ENCODE peak calls at places on chromosome 21, in eight cellular contexts. One of them, this sample, is unnamed.

GRCh38 chr21:19181604-19182140 is 778.1 kb upstream of the TMPRSS15 start:
- DNase-seq in fibroblast of lung: no peak
- DNase-seq in stomach: no peak
- DNase-seq in right cardiac atrium: no peak
- DNase-seq in lung: no peak
- DNase-seq in heart left ventricle: no peak
- DNase-seq in coronary artery: no peak
- DNase-seq in mesendoderm: no peak
- DNase-seq in this sample: no peak

GRCh38 chr21:17513214-17514123 is 626 bp downstream of the CXADR start:
- DNase-seq in fibroblast of lung: peak; percentile 29
- DNase-seq in stomach: peak; percentile 52
- DNase-seq in right cardiac atrium: peak; percentile 30
- DNase-seq in lung: peak; percentile 35
- DNase-seq in heart left ventricle: peak; percentile 37
- DNase-seq in coronary artery: no peak
- DNase-seq in mesendoderm: peak; percentile 76
- DNase-seq in this sample: peak; percentile 20

GRCh38 chr21:25243809-25244208 is 363.5 kb downstream of the MRPL39 start:
- DNase-seq in fibroblast of lung: peak; percentile 5
- DNase-seq in stomach: no peak
- DNase-seq in right cardiac atrium: no peak
- DNase-seq in lung: no peak
- DNase-seq in heart left ventricle: no peak
- DNase-seq in coronary artery: no peak
- DNase-seq in mesendoderm: no peak
- DNase-seq in this sample: no peak

GRCh38 chr21:27094182-27094948 is 127.5 kb upstream of the ADAMTS5 start:
- DNase-seq in fibroblast of lung: no peak
- DNase-seq in stomach: no peak
- DNase-seq in right cardiac atrium: no peak
- DNase-seq in lung: no peak
- DNase-seq in heart left ventricle: no peak
- DNase-seq in coronary artery: no peak
- DNase-seq in mesendoderm: no peak
- DNase-seq in this sample: no peak

GRCh38 chr21:27480841-27481261 is 514.0 kb upstream of the ADAMTS5 start:
- DNase-seq in fibroblast of lung: no peak
- DNase-seq in stomach: no peak
- DNase-seq in right cardiac atrium: no peak
- DNase-seq in lung: no peak
- DNase-seq in heart left ventricle: no peak
- DNase-seq in coronary artery: no peak
- DNase-seq in mesendoderm: no peak
- DNase-seq in this sample: peak; percentile 28

GRCh38 chr21:36743008-36743407 is 44.1 kb downstream of the SIM2 start:
- DNase-seq in fibroblast of lung: no peak
- DNase-seq in stomach: no peak
- DNase-seq in right cardiac atrium: no peak
- DNase-seq in lung: no peak
- DNase-seq in heart left ventricle: no peak
- DNase-seq in coronary artery: no peak
- DNase-seq in mesendoderm: no peak
- DNase-seq in this sample: no peak

GRCh38 chr21:26070822-26071425 is 99.6 kb downstream of the APP start:
- DNase-seq in fibroblast of lung: peak; percentile 66
- DNase-seq in stomach: no peak
- DNase-seq in right cardiac atrium: no peak
- DNase-seq in lung: peak; percentile 52
- DNase-seq in heart left ventricle: no peak
- DNase-seq in coronary artery: no peak
- DNase-seq in mesendoderm: peak; percentile 76
- DNase-seq in this sample: peak; percentile 48

GRCh38 chr21:34877485-34878128 is 171.5 kb downstream of the RUNX1 start:
- DNase-seq in fibroblast of lung: no peak
- DNase-seq in stomach: peak; percentile 97
- DNase-seq in right cardiac atrium: no peak
- DNase-seq in lung: peak; percentile 85
- DNase-seq in heart left ventricle: no peak
- DNase-seq in coronary artery: no peak
- DNase-seq in mesendoderm: no peak
- DNase-seq in this sample: no peak

GRCh38 chr21:25062061-25062460 is 545.2 kb downstream of the MRPL39 start:
- DNase-seq in fibroblast of lung: no peak
- DNase-seq in stomach: no peak
- DNase-seq in right cardiac atrium: no peak
- DNase-seq in lung: no peak
- DNase-seq in heart left ventricle: no peak
- DNase-seq in coronary artery: no peak
- DNase-seq in mesendoderm: peak; percentile 48
- DNase-seq in this sample: no peak

GRCh38 chr21:46092026-46092764 is 5.7 kb upstream of the COL6A2 start:
- DNase-seq in fibroblast of lung: peak; percentile 99
- DNase-seq in stomach: peak; percentile 37
- DNase-seq in right cardiac atrium: peak; percentile 76
- DNase-seq in lung: peak; percentile 39
- DNase-seq in heart left ventricle: peak; percentile 80
- DNase-seq in coronary artery: peak; percentile 93
- DNase-seq in mesendoderm: no peak
- DNase-seq in this sample: peak; percentile 93
- H3K4me3 ChIP-seq in fibroblast of lung: peak overlapping the region; percentile 19
- H3K4me3 ChIP-seq in stomach: peak overlapping the region; percentile 13
- H3K4me3 ChIP-seq in right cardiac atrium: no peak overlapping the region
- H3K4me3 ChIP-seq in lung: no peak overlapping the region
- H3K4me3 ChIP-seq in heart left ventricle: no peak overlapping the region
- H3K4me3 ChIP-seq in coronary artery: peak overlapping the region; percentile 50
- H3K4me3 ChIP-seq in mesendoderm: no peak overlapping the region
- H3K4me3 ChIP-seq in this sample: no peak overlapping the region

GRCh38 chr21:39662411-39662953 is 49.7 kb downstream of the B3GALT5 start:
- DNase-seq in fibroblast of lung: no peak
- DNase-seq in stomach: no peak
- DNase-seq in right cardiac atrium: no peak
- DNase-seq in lung: no peak
- DNase-seq in heart left ventricle: no peak
- DNase-seq in coronary artery: peak; percentile 35
- DNase-seq in mesendoderm: no peak
- DNase-seq in this sample: no peak

GRCh38 chr21:39666026-39666425 is 53.3 kb downstream of the B3GALT5 start:
- DNase-seq in fibroblast of lung: no peak
- DNase-seq in stomach: no peak
- DNase-seq in right cardiac atrium: no peak
- DNase-seq in lung: no peak
- DNase-seq in heart left ventricle: no peak
- DNase-seq in coronary artery: peak; percentile 24
- DNase-seq in mesendoderm: no peak
- DNase-seq in this sample: no peak

GRCh38 chr21:39663066-39663465 is 50.3 kb downstream of the B3GALT5 start:
- DNase-seq in fibroblast of lung: no peak
- DNase-seq in stomach: no peak
- DNase-seq in right cardiac atrium: no peak
- DNase-seq in lung: no peak
- DNase-seq in heart left ventricle: no peak
- DNase-seq in coronary artery: peak; percentile 38
- DNase-seq in mesendoderm: no peak
- DNase-seq in this sample: no peak

GRCh38 chr21:39663742-39664492 is 51.2 kb downstream of the B3GALT5 start:
- DNase-seq in fibroblast of lung: no peak
- DNase-seq in stomach: no peak
- DNase-seq in right cardiac atrium: no peak
- DNase-seq in lung: no peak
- DNase-seq in heart left ventricle: no peak
- DNase-seq in coronary artery: peak; percentile 36
- DNase-seq in mesendoderm: no peak
- DNase-seq in this sample: no peak

DNA sequence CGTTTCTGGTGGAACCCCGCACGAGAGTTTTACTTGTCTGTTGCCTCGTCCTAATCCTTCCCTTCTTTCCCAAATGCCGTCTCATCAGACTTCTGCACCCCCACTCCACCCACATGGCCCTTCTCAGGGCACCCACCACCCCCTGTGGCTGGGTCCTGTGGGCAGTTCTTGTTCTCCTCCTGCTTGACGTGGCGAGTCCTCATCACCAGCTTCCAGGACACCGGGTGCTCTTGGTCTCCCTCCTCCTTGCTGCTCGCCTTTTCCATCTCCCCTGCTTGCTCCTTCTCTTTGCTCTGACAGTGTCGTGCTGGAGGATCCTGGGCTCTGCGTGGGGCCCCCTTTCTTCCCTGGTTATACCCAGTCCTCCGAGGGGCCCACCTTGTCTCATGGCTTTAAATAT is 51.8 kb downstream of the B3GALT5 start:
- DNase-seq in fibroblast of lung: no peak
- DNase-seq in stomach: no peak
- DNase-seq in right cardiac atrium: no peak
- DNase-seq in lung: no peak
- DNase-seq in heart left ventricle: no peak
- DNase-seq in coronary artery: peak; percentile 35
- DNase-seq in mesendoderm: no peak
- DNase-seq in this sample: no peak
- H3K27ac ChIP-seq in fibroblast of lung: no peak overlapping the region
- H3K27ac ChIP-seq in stomach: no peak overlapping the region
- H3K27ac ChIP-seq in right cardiac atrium: no peak overlapping the region
- H3K27ac ChIP-seq in lung: no peak overlapping the region
- H3K27ac ChIP-seq in heart left ventricle: no peak overlapping the region
- H3K27ac ChIP-seq in coronary artery: no peak overlapping the region
- H3K27ac ChIP-seq in mesendoderm: no peak overlapping the region
- H3K27ac ChIP-seq in this sample: no peak overlapping the region

DNA sequence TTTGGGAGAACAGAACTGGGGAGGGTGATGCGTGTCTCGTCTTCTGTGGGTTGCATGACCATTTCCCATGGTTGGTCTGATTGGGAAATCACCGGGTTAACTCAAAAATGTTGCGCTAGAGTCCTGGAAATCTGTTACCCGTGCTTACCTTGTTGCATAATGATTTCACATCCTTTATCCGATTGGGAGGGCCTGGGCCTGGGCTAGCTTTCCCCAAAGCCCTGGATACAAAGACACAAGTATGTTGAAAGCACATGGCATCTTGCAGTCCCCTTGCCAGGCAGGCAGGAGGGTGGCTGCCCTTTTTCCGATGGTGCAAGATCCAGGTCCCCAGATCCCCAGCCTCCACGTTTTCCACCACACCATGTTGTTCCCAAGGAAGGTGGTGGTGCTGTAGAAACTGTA is 582 bp downstream of the TRPM2 start:
- DNase-seq in fibroblast of lung: no peak
- DNase-seq in stomach: no peak
- DNase-seq in right cardiac atrium: no peak
- DNase-seq in lung: no peak
- DNase-seq in heart left ventricle: no peak
- DNase-seq in coronary artery: peak; percentile 71
- DNase-seq in mesendoderm: no peak
- DNase-seq in this sample: no peak
- H3K4me3 ChIP-seq in fibroblast of lung: no peak overlapping the region
- H3K4me3 ChIP-seq in stomach: peak overlapping the region; percentile 5
- H3K4me3 ChIP-seq in right cardiac atrium: no peak overlapping the region
- H3K4me3 ChIP-seq in lung: no peak overlapping the region
- H3K4me3 ChIP-seq in heart left ventricle: no peak overlapping the region
- H3K4me3 ChIP-seq in coronary artery: peak overlapping the region; percentile 38
- H3K4me3 ChIP-seq in mesendoderm: no peak overlapping the region
- H3K4me3 ChIP-seq in this sample: no peak overlapping the region

DNA sequence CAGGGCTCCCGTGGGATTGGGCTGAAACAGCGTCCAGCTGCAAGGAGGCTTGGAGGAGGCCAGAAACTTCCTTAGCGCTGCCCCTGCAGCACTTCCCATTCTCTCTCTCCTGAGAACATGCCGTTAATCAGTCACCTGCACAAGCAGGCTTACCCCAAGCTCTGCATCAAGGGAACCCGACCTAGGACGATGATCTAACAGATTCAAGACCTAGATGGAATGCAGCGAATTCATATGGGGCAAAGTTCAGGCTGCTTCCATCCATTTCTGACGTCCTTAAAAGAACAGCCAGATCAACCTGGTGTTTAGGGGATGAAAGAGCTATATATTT is 114.1 kb downstream of the ERG start:
- DNase-seq in fibroblast of lung: no peak
- DNase-seq in stomach: no peak
- DNase-seq in right cardiac atrium: no peak
- DNase-seq in lung: no peak
- DNase-seq in heart left ventricle: no peak
- DNase-seq in coronary artery: no peak
- DNase-seq in mesendoderm: no peak
- DNase-seq in this sample: no peak
- H3K27ac ChIP-seq in fibroblast of lung: no peak overlapping the region
- H3K27ac ChIP-seq in stomach: no peak overlapping the region
- H3K27ac ChIP-seq in right cardiac atrium: no peak overlapping the region
- H3K27ac ChIP-seq in lung: no peak overlapping the region
- H3K27ac ChIP-seq in heart left ventricle: no peak overlapping the region
- H3K27ac ChIP-seq in coronary artery: no peak overlapping the region
- H3K27ac ChIP-seq in mesendoderm: no peak overlapping the region
- H3K27ac ChIP-seq in this sample: no peak overlapping the region

GRCh38 chr21:42109473-42109872 is 38.4 kb downstream of the UMODL1 start:
- DNase-seq in fibroblast of lung: no peak
- DNase-seq in stomach: no peak
- DNase-seq in right cardiac atrium: no peak
- DNase-seq in lung: no peak
- DNase-seq in heart left ventricle: no peak
- DNase-seq in coronary artery: no peak
- DNase-seq in mesendoderm: no peak
- DNase-seq in this sample: no peak

GRCh38 chr21:42108941-42109340 is 37.8 kb downstream of the UMODL1 start:
- DNase-seq in fibroblast of lung: no peak
- DNase-seq in stomach: no peak
- DNase-seq in right cardiac atrium: peak; percentile 7
- DNase-seq in lung: no peak
- DNase-seq in heart left ventricle: peak; percentile 28
- DNase-seq in coronary artery: no peak
- DNase-seq in mesendoderm: no peak
- DNase-seq in this sample: no peak

GRCh38 chr21:42108554-42108885 is 37.4 kb downstream of the UMODL1 start:
- DNase-seq in fibroblast of lung: no peak
- DNase-seq in stomach: no peak
- DNase-seq in right cardiac atrium: peak; percentile 12
- DNase-seq in lung: no peak
- DNase-seq in heart left ventricle: peak; percentile 23
- DNase-seq in coronary artery: no peak
- DNase-seq in mesendoderm: no peak
- DNase-seq in this sample: no peak

GRCh38 chr21:42107177-42107880 is 36.2 kb downstream of the UMODL1 start:
- DNase-seq in fibroblast of lung: no peak
- DNase-seq in stomach: no peak
- DNase-seq in right cardiac atrium: no peak
- DNase-seq in lung: no peak
- DNase-seq in heart left ventricle: no peak
- DNase-seq in coronary artery: no peak
- DNase-seq in mesendoderm: peak; percentile 46
- DNase-seq in this sample: no peak

GRCh38 chr21:42107881-42108553 is 36.9 kb downstream of the UMODL1 start:
- DNase-seq in fibroblast of lung: peak; percentile 48
- DNase-seq in stomach: peak; percentile 67
- DNase-seq in right cardiac atrium: peak; percentile 57
- DNase-seq in lung: peak; percentile 65
- DNase-seq in heart left ventricle: peak; percentile 29
- DNase-seq in coronary artery: no peak
- DNase-seq in mesendoderm: peak; percentile 78
- DNase-seq in this sample: no peak
- H3K4me3 ChIP-seq in fibroblast of lung: no peak overlapping the region
- H3K4me3 ChIP-seq in stomach: no peak overlapping the region
- H3K4me3 ChIP-seq in right cardiac atrium: no peak overlapping the region
- H3K4me3 ChIP-seq in lung: no peak overlapping the region
- H3K4me3 ChIP-seq in heart left ventricle: no peak overlapping the region
- H3K4me3 ChIP-seq in coronary artery: no peak overlapping the region
- H3K4me3 ChIP-seq in mesendoderm: no peak overlapping the region
- H3K4me3 ChIP-seq in this sample: no peak overlapping the region